ENCODE peak calls at places on chromosomes 5 and 9, in eight cellular contexts. W is mammary epithelial cell, D is neuronal stem cell, F is K562, V is PC-9, T is A549, P is endothelial cell of umbilical vein, U is PC-3. R is an unnamed sample.

GRCh38 chr9:101443358-101443757 is 7.8 kb upstream of the ALDOB start:
- DNase-seq in W (no peak), D (no peak), F (no peak), V (no peak), T (no peak), P (no peak), U (no peak), R (no peak)

GRCh38 chr5:131277875-131278795 is 14.3 kb downstream of the CDC42SE2 start:
- DNase-seq in W (no peak), D (no peak), F (no peak), V (no peak), T (no peak), P (no peak), U (no peak), R (no peak)

GRCh38 chr9:136700959-136701664 is 11.3 kb upstream of the DIPK1B start:
- DNase-seq in W (no peak), D (no peak), F (no peak), V (no peak), T (no peak), P (no peak), U (no peak), R (no peak)

GRCh38 chr5:87246046-87246445 is 21.6 kb upstream of the RASA1 start:
- DNase-seq in W (no peak), D (no peak), F (no peak), V (no peak), T (no peak), P (peak; percentile 49), U (no peak), R (no peak)

GRCh38 chr5:146313027-146313426 is 25.6 kb upstream of the POU4F3 start:
- DNase-seq in W (no peak), D (no peak), F (no peak), V (no peak), T (no peak), P (no peak), U (no peak), R (no peak)

GRCh38 chr5:57335092-57335491 is 147.5 kb downstream of the ACTBL2 start:
- DNase-seq in W (peak; percentile 58), D (no peak), F (no peak), V (no peak), T (peak; percentile 72), P (peak; percentile 81), U (peak; percentile 78), R (peak; percentile 78)

GRCh38 chr5:153749941-153750340 is 259.5 kb downstream of the GRIA1 start:
- DNase-seq in W (no peak), D (peak; percentile 75), F (no peak), V (no peak), T (no peak), P (no peak), U (no peak), R (no peak)

GRCh38 chr9:38057416-38058195 is 11.4 kb downstream of the SHB start:
- DNase-seq in W (no peak), D (no peak), F (no peak), V (no peak), T (no peak), P (no peak), U (no peak), R (no peak)

GRCh38 chr5:144971067-144971850 is 800.6 kb downstream of the KCTD16 start:
- DNase-seq in W (no peak), D (peak; percentile 51), F (no peak), V (no peak), T (no peak), P (no peak), U (no peak), R (no peak)

GRCh38 chr9:33263131-33263935 is 1.2 kb downstream of the BAG1 start:
- DNase-seq in W (peak; percentile 35), D (no peak), F (no peak), V (no peak), T (no peak), P (peak; percentile 60), U (peak; percentile 10), R (peak; percentile 10)

GRCh38 chr5:139638090-139638735 is 9.9 kb upstream of the CXXC5 start:
- DNase-seq in W (no peak), D (no peak), F (peak; percentile 58), V (peak; percentile 84), T (no peak), P (peak; percentile 38), U (peak; percentile 73), R (peak; percentile 65)

GRCh38 chr5:72503888-72504491 is 3.2 kb downstream of the ZNF366 start:
- DNase-seq in W (no peak), D (no peak), F (peak; percentile 36), V (peak; percentile 51), T (peak; percentile 33), P (peak; percentile 48), U (peak; percentile 79), R (no peak)

GRCh38 chr9:91285729-91286353 is 75.9 kb downstream of the AUH start:
- DNase-seq in W (no peak), D (no peak), F (no peak), V (no peak), T (no peak), P (peak; percentile 77), U (peak; percentile 61), R (peak; percentile 9)

GRCh38 chr9:71594566-71594965 is 173.7 kb downstream of the CEMIP2 start:
- DNase-seq in W (no peak), D (no peak), F (no peak), V (no peak), T (no peak), P (no peak), U (no peak), R (no peak)

GRCh38 chr5:127833999-127834953 is 131.1 kb downstream of the CCDC192 start:
- DNase-seq in W (no peak), D (no peak), F (no peak), V (no peak), T (peak; percentile 40), P (no peak), U (peak; percentile 68), R (peak; percentile 22)

GRCh38 chr5:58944221-58944620 is 361.3 kb downstream of the RAB3C start:
- DNase-seq in W (no peak), D (no peak), F (no peak), V (no peak), T (no peak), P (no peak), U (peak; percentile 30), R (peak; percentile 35)

GRCh38 chr5:2581418-2581817 is 170.1 kb downstream of the IRX2 start:
- DNase-seq in W (no peak), D (no peak), F (no peak), V (no peak), T (no peak), P (no peak), U (no peak), R (no peak)

GRCh38 chr9:91583996-91584395 is 160.4 kb upstream of the NFIL3 start:
- DNase-seq in W (no peak), D (no peak), F (no peak), V (no peak), T (no peak), P (no peak), U (no peak), R (no peak)

GRCh38 chr5:41794478-41794877 is 75.7 kb downstream of the OXCT1 start:
- DNase-seq in W (peak; percentile 77), D (no peak), F (no peak), V (peak; percentile 36), T (peak; percentile 64), P (peak; percentile 95), U (peak; percentile 92), R (peak; percentile 98)

GRCh38 chr9:93699650-93700049 is 123.3 kb downstream of the PHF2 start:
- DNase-seq in W (no peak), D (no peak), F (no peak), V (no peak), T (no peak), P (no peak), U (no peak), R (no peak)

GRCh38 chr9:125268394-125269013 is 6.9 kb downstream of the GAPVD1 start:
- DNase-seq in W (no peak), D (no peak), F (no peak), V (no peak), T (no peak), P (no peak), U (no peak), R (no peak)

GRCh38 chr9:137656416-137656815 is 37.6 kb downstream of the EHMT1 start:
- DNase-seq in W (no peak), D (no peak), F (no peak), V (no peak), T (no peak), P (no peak), U (no peak), R (no peak)

GRCh38 chr5:17373406-17374110 is 124.5 kb upstream of the TAF11L2 start:
- DNase-seq in W (no peak), D (no peak), F (no peak), V (no peak), T (no peak), P (no peak), U (no peak), R (no peak)

GRCh38 chr5:6446626-6447309 is 1.9 kb upstream of the UBE2QL1 start:
- DNase-seq in W (no peak), D (no peak), F (no peak), V (no peak), T (peak; percentile 8), P (no peak), U (no peak), R (no peak)
- H3K4me2 ChIP-seq in W (no peak overlapping the region), D (no peak overlapping the region), F (no peak overlapping the region), V (no peak overlapping the region), T (no peak overlapping the region), P (no peak overlapping the region), U (no peak overlapping the region), R (no peak overlapping the region)

GRCh38 chr5:134547579-134547978 is 22.1 kb downstream of the JADE2 start:
- DNase-seq in W (peak; percentile 29), D (no peak), F (no peak), V (no peak), T (no peak), P (peak; percentile 37), U (peak; percentile 60), R (peak; percentile 78)
- H3K4me3 ChIP-seq in W (no peak overlapping the region), D (no peak overlapping the region), F (no peak overlapping the region), V (no peak overlapping the region), T (no peak overlapping the region), P (no peak overlapping the region), U (no peak overlapping the region), R (no peak overlapping the region)

GRCh38 chr9:114378883-114379282 is 8.9 kb downstream of the AKNA start:
- DNase-seq in W (no peak), D (no peak), F (no peak), V (no peak), T (no peak), P (no peak), U (no peak), R (no peak)
- H3K4me2 ChIP-seq in W (no peak overlapping the region), D (no peak overlapping the region), F (no peak overlapping the region), V (no peak overlapping the region), T (no peak overlapping the region), P (no peak overlapping the region), U (no peak overlapping the region), R (no peak overlapping the region)

GRCh38 chr9:75085640-75086039 is 2.3 kb downstream of the NMRK1 start:
- DNase-seq in W (peak; percentile 77), D (no peak), F (no peak), V (no peak), T (no peak), P (no peak), U (no peak), R (no peak)

GRCh38 chr9:75087279-75087823 is 604 bp downstream of the NMRK1 start:
- DNase-seq in W (peak; percentile 53), D (no peak), F (no peak), V (peak; percentile 41), T (peak; percentile 37), P (peak; percentile 75), U (peak; percentile 31), R (peak; percentile 46)

GRCh38 chr9:75088646-75089368 is 493 bp downstream of the OSTF1 start:
- DNase-seq in W (peak; percentile 55), D (no peak), F (peak; percentile 27), V (no peak), T (peak; percentile 54), P (peak; percentile 54), U (peak; percentile 58), R (peak; percentile 54)

GRCh38 chr9:75087824-75088645 is at the start of the genes NMRK1 and OSTF1:
- DNase-seq in W (peak; percentile 97), D (peak; percentile 94), F (peak; percentile 86), V (peak; percentile 98), T (peak; percentile 93), P (peak; percentile 97), U (peak; percentile 91), R (peak; percentile 94)

GRCh38 chr9:75086443-75087278 is 1.3 kb downstream of the NMRK1 start:
- DNase-seq in W (no peak), D (no peak), F (no peak), V (peak; percentile 25), T (no peak), P (peak; percentile 67), U (no peak), R (no peak)
- H3K4me3 ChIP-seq in W (peak overlapping the region; percentile 95), D (no peak overlapping the region), F (peak overlapping the region; percentile 86), V (peak overlapping the region; percentile 67), T (peak overlapping the region; percentile 95), P (peak overlapping the region; percentile 79), U (peak overlapping the region; percentile 91), R (peak overlapping the region; percentile 91)